ENCODE peak calls at places on chromosome 20, in five cellular contexts. U is dermis microvascular lymphatic vessel endothelial cell, L is ELF-1, W is substantia nigra, S is NCI-H510A treated with DMSO at 0.1 percent for 48 hours. T is an unnamed sample.

GRCh38 chr20:62899633-62900051 is 26.7 kb downstream of the DIDO1 start:
- DNase-seq in S (peak; percentile 9), L (no peak), U (no peak), W (no peak), T (peak; percentile 37)

GRCh38 chr20:3971145-3971544 is 44.2 kb downstream of the RNF24 start:
- DNase-seq in W (no peak), L (no peak), S (no peak), U (peak; percentile 46), T (no peak)

GRCh38 chr20:42074944-42075343 is 456.8 kb upstream of the CHD6 start:
- DNase-seq in U (no peak), S (no peak), L (no peak), W (no peak), T (no peak)

GRCh38 chr20:50726955-50727791 is 4.2 kb upstream of the PARD6B start:
- DNase-seq in W (no peak), U (no peak), S (no peak), L (no peak), T (no peak)

GRCh38 chr20:44738779-44739477 is 6.7 kb upstream of the KCNK15 start:
- DNase-seq in S (peak; percentile 18), W (peak; percentile 73), L (peak; percentile 75), U (peak; percentile 74), T (peak; percentile 96)

GRCh38 chr20:48189177-48189576 is 403.9 kb upstream of the SULF2 start:
- DNase-seq in L (no peak), S (no peak), U (peak; percentile 42), W (no peak), T (peak; percentile 64)

GRCh38 chr20:3404402-3404801 is 3.1 kb downstream of the DNAAF9 start:
- DNase-seq in S (no peak), W (no peak), U (peak; percentile 48), L (no peak), T (no peak)

GRCh38 chr20:40019510-40019909 is 669.5 kb downstream of the MAFB start:
- DNase-seq in L (no peak), S (peak; percentile 46), W (no peak), U (no peak), T (no peak)

GRCh38 chr20:23655551-23656211 is 17.9 kb upstream of the CST3 start:
- DNase-seq in U (no peak), W (peak; percentile 91), L (no peak), S (no peak), T (no peak)

GRCh38 chr20:24309596-24309995 is 159.8 kb upstream of the SYNDIG1 start:
- DNase-seq in W (no peak), L (no peak), U (no peak), S (no peak), T (peak; percentile 29)

GRCh38 chr20:15561707-15562106 is 1011.5 kb downstream of the KIF16B start:
- DNase-seq in W (peak; percentile 9), U (no peak), S (no peak), L (peak; percentile 25), T (no peak)

GRCh38 chr20:59781236-59781635 is 152.2 kb downstream of the SYCP2 start:
- DNase-seq in L (no peak), S (no peak), W (no peak), U (no peak), T (no peak)

GRCh38 chr20:7113577-7114466 is 346.3 kb downstream of the BMP2 start:
- DNase-seq in S (peak; percentile 86), U (peak; percentile 39), L (peak; percentile 76), W (peak; percentile 16), T (peak; percentile 83)

GRCh38 chr20:62665826-62666735 is 23.8 kb downstream of the SLCO4A1 start:
- DNase-seq in U (no peak), S (no peak), L (no peak), W (no peak), T (no peak)

GRCh38 chr20:3686867-3687321 is 5.1 kb upstream of the ADAM33 start:
- DNase-seq in W (peak; percentile 39), U (no peak), S (no peak), L (no peak), T (no peak)

GRCh38 chr20:1323256-1323655 is 5.7 kb downstream of the SDCBP2 start:
- DNase-seq in L (no peak), W (no peak), U (peak; percentile 48), S (no peak), T (no peak)

GRCh38 chr20:32537657-32538525 is 47.2 kb downstream of the NOL4L start:
- DNase-seq in S (peak; percentile 22), W (no peak), U (no peak), L (no peak), T (peak; percentile 54)

GRCh38 chr20:25338112-25339023 is 52.3 kb downstream of the ABHD12 start:
- DNase-seq in S (peak; percentile 58), W (no peak), L (no peak), U (no peak), T (no peak)

GRCh38 chr20:38617011-38617829 is 15.6 kb downstream of the ARHGAP40 start:
- DNase-seq in S (no peak), W (no peak), U (no peak), L (peak; percentile 86), T (peak; percentile 88)

GRCh38 chr20:50189681-50190250 is 864 bp upstream of the CEBPB start:
- DNase-seq in S (no peak), W (peak; percentile 50), U (no peak), L (no peak), T (peak; percentile 38)

GRCh38 chr20:63070771-63071540 is 64.2 kb upstream of the BHLHE23 start:
- DNase-seq in L (no peak), U (no peak), W (no peak), S (no peak), T (no peak)

GRCh38 chr20:39360029-39360620 is 398.0 kb downstream of the DHX35 start:
- DNase-seq in S (no peak), L (no peak), W (no peak), U (no peak), T (no peak)

GRCh38 chr20:49658508-49658907 is 55.2 kb downstream of the B4GALT5 start:
- DNase-seq in U (no peak), L (peak; percentile 55), W (no peak), S (peak; percentile 58), T (peak; percentile 83)

GRCh38 chr20:37379967-37380828 is 34.3 kb downstream of the SRC start:
- DNase-seq in S (peak; percentile 6), L (no peak), W (no peak), U (no peak), T (no peak)

GRCh38 chr20:3995067-3995748 is 20.1 kb downstream of the RNF24 start:
- DNase-seq in W (no peak), U (no peak), L (no peak), S (no peak), T (peak; percentile 23)

GRCh38 chr20:62607366-62608217 is 34.7 kb upstream of the SLCO4A1 start:
- DNase-seq in L (no peak), U (no peak), S (no peak), W (no peak), T (no peak)

GRCh38 chr20:41996951-41997350 is 378.8 kb upstream of the CHD6 start:
- DNase-seq in W (no peak), S (no peak), L (no peak), U (no peak), T (no peak)

GRCh38 chr20:61896058-61896961 is 169.4 kb downstream of the TAF4 start:
- DNase-seq in S (peak; percentile 2), W (peak; percentile 33), U (peak; percentile 45), L (peak; percentile 71), T (peak; percentile 54)

GRCh38 chr20:21262812-21263211 is 40.3 kb upstream of the XRN2 start:
- DNase-seq in L (no peak), U (no peak), S (no peak), W (no peak), T (no peak)

GRCh38 chr20:42150230-42150629 is 532.1 kb upstream of the CHD6 start:
- DNase-seq in W (no peak), U (no peak), L (peak; percentile 4), S (no peak), T (no peak)

GRCh38 chr20:17479041-17479657 is 52.0 kb downstream of the BFSP1 start:
- DNase-seq in U (no peak), W (no peak), S (no peak), L (no peak), T (no peak)

GRCh38 chr20:50866036-50866685 is 65.1 kb downstream of the ADNP start:
- DNase-seq in S (no peak), L (no peak), W (no peak), U (no peak), T (no peak)

GRCh38 chr20:10434467-10434831 is 427 bp upstream of the MKKS start:
- DNase-seq in U (peak; percentile 99), L (peak; percentile 98), W (peak; percentile 90), S (peak; percentile 99), T (peak; percentile 100)